ENCODE peak calls at places on chromosomes 4 and X, in six cellular contexts. M is ascending aorta, B is omental fat pad, O is epithelial cell of proximal tubule, I is head of caudate nucleus, W is SK-MEL-5. G is an unnamed sample.

GRCh38 chrX:100363926-100364325 is 46.1 kb downstream of the PCDH19 start:
- DNase-seq in M (no peak), B (no peak), O (no peak), I (no peak), W (no peak), G (no peak)

GRCh38 chr4:72390409-72390808 is 178.6 kb downstream of the ADAMTS3 start:
- DNase-seq in M (no peak), B (no peak), O (no peak), I (no peak), W (no peak), G (no peak)

GRCh38 chrX:155330992-155331391 is 3.4 kb downstream of the CLIC2 start:
- DNase-seq in M (no peak), B (no peak), O (no peak), I (no peak), W (no peak), G (no peak)

GRCh38 chrX:68647156-68647957 is at the start of gene STARD8:
- DNase-seq in M (no peak), B (no peak), O (no peak), I (no peak), W (peak; percentile 45), G (no peak)

GRCh38 chrX:150649096-150649870 is 43.9 kb upstream of the MTMR1 start:
- DNase-seq in M (peak; percentile 8), B (no peak), O (no peak), I (no peak), W (no peak), G (no peak)

GRCh38 chrX:40189018-40189417 is 91.3 kb upstream of the BCOR start:
- DNase-seq in M (no peak), B (no peak), O (no peak), I (no peak), W (no peak), G (no peak)

GRCh38 chr4:52076731-52077130 is 25.6 kb downstream of the SPATA18 start:
- DNase-seq in M (no peak), B (no peak), O (no peak), I (peak; percentile 34), W (no peak), G (no peak)

GRCh38 chrX:40058719-40059118 is 39.0 kb downstream of the BCOR start:
- DNase-seq in M (no peak), B (no peak), O (no peak), I (peak; percentile 41), W (no peak), G (no peak)

GRCh38 chrX:10566726-10567097 is 53.7 kb downstream of the MID1 start:
- DNase-seq in M (no peak), B (no peak), O (no peak), I (no peak), W (no peak), G (no peak)

GRCh38 chrX:115023139-115023538 is 5.7 kb upstream of the IL13RA2 start:
- DNase-seq in M (no peak), B (no peak), O (peak; percentile 43), I (no peak), W (peak; percentile 86), G (no peak)

GRCh38 chrX:8504451-8504850 is 39.8 kb downstream of the VCX3B start:
- DNase-seq in M (no peak), B (no peak), O (no peak), I (no peak), W (no peak), G (no peak)

GRCh38 chr4:71167083-71167482 is 171.7 kb upstream of the SLC4A4 start:
- DNase-seq in M (no peak), B (no peak), O (no peak), I (no peak), W (no peak), G (no peak)

GRCh38 chrX:69116077-69116476 is 49.2 kb downstream of the PJA1 start:
- DNase-seq in M (no peak), B (no peak), O (no peak), I (no peak), W (no peak), G (no peak)

GRCh38 chr4:109959195-109959594 is 46.5 kb downstream of the EGF start:
- DNase-seq in M (no peak), B (no peak), O (no peak), I (no peak), W (no peak), G (no peak)

GRCh38 chrX:16445166-16445752 is 204.7 kb upstream of the S100G start:
- DNase-seq in M (no peak), B (no peak), O (no peak), I (no peak), W (peak; percentile 40), G (peak; percentile 5)

GRCh38 chr4:139455187-139455586 is 1.3 kb downstream of the RAB33B start:
- DNase-seq in M (no peak), B (no peak), O (no peak), I (no peak), W (no peak), G (no peak)

GRCh38 chrX:53318766-53319353 is 37.5 kb upstream of the IQSEC2 start:
- DNase-seq in M (no peak), B (no peak), O (no peak), I (peak; percentile 69), W (no peak), G (no peak)

GRCh38 chrX:17559728-17560379 is 177.4 kb upstream of the SCML1 start:
- DNase-seq in M (no peak), B (no peak), O (no peak), I (no peak), W (no peak), G (no peak)

GRCh38 chrX:124679199-124679598 is 332.8 kb downstream of the SH2D1A start:
- DNase-seq in M (no peak), B (no peak), O (no peak), I (no peak), W (no peak), G (no peak)

G was measured in T-helper 17 cell.